ENCODE peak calls at places on chromosomes 11 and 22, in seven cellular contexts. One of them, this sample, is unnamed.

GRCh38 chr11:45022294-45023064 is 71.8 kb upstream of the TP53I11 start:
- DNase-seq in stimulated activated CD4-positive, alpha-beta T cell treated with anti-CD3 and anti-CD28 coated beads, Interleukin-15, amount 100 ng/mL, for 48 hours: no peak
- DNase-seq in mucosa of gallbladder: no peak
- DNase-seq in activated naive CD4-positive, alpha-beta T cell: no peak
- DNase-seq in body of pancreas: no peak
- DNase-seq in MV-4-11: no peak
- DNase-seq in T follicular helper cell: no peak
- DNase-seq in this sample: no peak

GRCh38 chr11:47376183-47376542 is 2.2 kb downstream of the SPI1 start:
- DNase-seq in stimulated activated CD4-positive, alpha-beta T cell treated with anti-CD3 and anti-CD28 coated beads, Interleukin-15, amount 100 ng/mL, for 48 hours: no peak
- DNase-seq in mucosa of gallbladder: no peak
- DNase-seq in body of pancreas: no peak
- DNase-seq in MV-4-11: no peak
- DNase-seq in activated naive CD4-positive, alpha-beta T cell: no peak
- DNase-seq in T follicular helper cell: no peak
- DNase-seq in this sample: no peak

GRCh38 chr22:20089977-20090729 is 10.1 kb downstream of the DGCR8 start:
- DNase-seq in mucosa of gallbladder: no peak
- DNase-seq in T follicular helper cell: no peak
- DNase-seq in body of pancreas: no peak
- DNase-seq in stimulated activated CD4-positive, alpha-beta T cell treated with anti-CD3 and anti-CD28 coated beads, Interleukin-15, amount 100 ng/mL, for 48 hours: no peak
- DNase-seq in MV-4-11: no peak
- DNase-seq in activated naive CD4-positive, alpha-beta T cell: no peak
- DNase-seq in this sample: no peak

GRCh38 chr22:30943368-30943767 is 25.2 kb downstream of the MORC2 start:
- DNase-seq in MV-4-11: peak
- DNase-seq in body of pancreas: no peak
- DNase-seq in T follicular helper cell: peak
- DNase-seq in activated naive CD4-positive, alpha-beta T cell: peak
- DNase-seq in mucosa of gallbladder: no peak
- DNase-seq in stimulated activated CD4-positive, alpha-beta T cell treated with anti-CD3 and anti-CD28 coated beads, Interleukin-15, amount 100 ng/mL, for 48 hours: no peak
- DNase-seq in this sample: no peak

GRCh38 chr11:105588001-105588400 is 21.9 kb upstream of the GRIA4 start:
- DNase-seq in activated naive CD4-positive, alpha-beta T cell: no peak
- DNase-seq in T follicular helper cell: no peak
- DNase-seq in stimulated activated CD4-positive, alpha-beta T cell treated with anti-CD3 and anti-CD28 coated beads, Interleukin-15, amount 100 ng/mL, for 48 hours: no peak
- DNase-seq in body of pancreas: no peak
- DNase-seq in MV-4-11: no peak
- DNase-seq in mucosa of gallbladder: no peak
- DNase-seq in this sample: no peak

GRCh38 chr11:7600205-7600775 is 73.0 kb downstream of the CYB5R2 start:
- DNase-seq in body of pancreas: peak
- DNase-seq in MV-4-11: peak
- DNase-seq in mucosa of gallbladder: peak
- DNase-seq in T follicular helper cell: no peak
- DNase-seq in activated naive CD4-positive, alpha-beta T cell: no peak
- DNase-seq in stimulated activated CD4-positive, alpha-beta T cell treated with anti-CD3 and anti-CD28 coated beads, Interleukin-15, amount 100 ng/mL, for 48 hours: no peak
- DNase-seq in this sample: no peak

GRCh38 chr11:74255741-74256369 is 55.6 kb downstream of the P4HA3 start:
- DNase-seq in stimulated activated CD4-positive, alpha-beta T cell treated with anti-CD3 and anti-CD28 coated beads, Interleukin-15, amount 100 ng/mL, for 48 hours: peak
- DNase-seq in MV-4-11: peak
- DNase-seq in body of pancreas: peak
- DNase-seq in activated naive CD4-positive, alpha-beta T cell: no peak
- DNase-seq in mucosa of gallbladder: peak
- DNase-seq in T follicular helper cell: peak
- DNase-seq in this sample: peak

GRCh38 chr11:96864998-96865397 is 475.2 kb downstream of the JRKL start:
- DNase-seq in body of pancreas: no peak
- DNase-seq in mucosa of gallbladder: no peak
- DNase-seq in stimulated activated CD4-positive, alpha-beta T cell treated with anti-CD3 and anti-CD28 coated beads, Interleukin-15, amount 100 ng/mL, for 48 hours: no peak
- DNase-seq in MV-4-11: no peak
- DNase-seq in activated naive CD4-positive, alpha-beta T cell: no peak
- DNase-seq in T follicular helper cell: no peak
- DNase-seq in this sample: no peak

GRCh38 chr11:117932987-117933386 is 3.8 kb upstream of the TMPRSS13 start:
- DNase-seq in MV-4-11: no peak
- DNase-seq in stimulated activated CD4-positive, alpha-beta T cell treated with anti-CD3 and anti-CD28 coated beads, Interleukin-15, amount 100 ng/mL, for 48 hours: no peak
- DNase-seq in mucosa of gallbladder: no peak
- DNase-seq in body of pancreas: no peak
- DNase-seq in T follicular helper cell: no peak
- DNase-seq in activated naive CD4-positive, alpha-beta T cell: no peak
- DNase-seq in this sample: no peak

GRCh38 chr11:6357222-6357621 is 33.1 kb upstream of the SMPD1 start:
- DNase-seq in body of pancreas: peak
- DNase-seq in MV-4-11: no peak
- DNase-seq in activated naive CD4-positive, alpha-beta T cell: no peak
- DNase-seq in T follicular helper cell: no peak
- DNase-seq in mucosa of gallbladder: peak
- DNase-seq in stimulated activated CD4-positive, alpha-beta T cell treated with anti-CD3 and anti-CD28 coated beads, Interleukin-15, amount 100 ng/mL, for 48 hours: peak
- DNase-seq in this sample: peak

GRCh38 chr22:46115388-46115678 is 35.0 kb upstream of the PPARA start:
- DNase-seq in activated naive CD4-positive, alpha-beta T cell: no peak
- DNase-seq in mucosa of gallbladder: no peak
- DNase-seq in MV-4-11: no peak
- DNase-seq in stimulated activated CD4-positive, alpha-beta T cell treated with anti-CD3 and anti-CD28 coated beads, Interleukin-15, amount 100 ng/mL, for 48 hours: no peak
- DNase-seq in body of pancreas: no peak
- DNase-seq in T follicular helper cell: no peak
- DNase-seq in this sample: no peak

GRCh38 chr11:116547571-116547970 is 225.2 kb downstream of the BUD13 start:
- DNase-seq in stimulated activated CD4-positive, alpha-beta T cell treated with anti-CD3 and anti-CD28 coated beads, Interleukin-15, amount 100 ng/mL, for 48 hours: no peak
- DNase-seq in T follicular helper cell: no peak
- DNase-seq in MV-4-11: no peak
- DNase-seq in mucosa of gallbladder: no peak
- DNase-seq in activated naive CD4-positive, alpha-beta T cell: no peak
- DNase-seq in body of pancreas: no peak
- DNase-seq in this sample: no peak

GRCh38 chr11:114180301-114181055 is 115.7 kb upstream of the NNMT start:
- DNase-seq in body of pancreas: peak
- DNase-seq in MV-4-11: peak
- DNase-seq in mucosa of gallbladder: peak
- DNase-seq in activated naive CD4-positive, alpha-beta T cell: no peak
- DNase-seq in T follicular helper cell: no peak
- DNase-seq in stimulated activated CD4-positive, alpha-beta T cell treated with anti-CD3 and anti-CD28 coated beads, Interleukin-15, amount 100 ng/mL, for 48 hours: no peak
- DNase-seq in this sample: no peak

GRCh38 chr11:1397146-1397861 is 7.6 kb downstream of the BRSK2 start:
- DNase-seq in MV-4-11: no peak
- DNase-seq in stimulated activated CD4-positive, alpha-beta T cell treated with anti-CD3 and anti-CD28 coated beads, Interleukin-15, amount 100 ng/mL, for 48 hours: no peak
- DNase-seq in body of pancreas: no peak
- DNase-seq in T follicular helper cell: no peak
- DNase-seq in activated naive CD4-positive, alpha-beta T cell: no peak
- DNase-seq in mucosa of gallbladder: no peak
- DNase-seq in this sample: no peak

GRCh38 chr22:48241658-48242057 is 1479.2 kb downstream of the TBC1D22A start:
- DNase-seq in T follicular helper cell: no peak
- DNase-seq in body of pancreas: no peak
- DNase-seq in stimulated activated CD4-positive, alpha-beta T cell treated with anti-CD3 and anti-CD28 coated beads, Interleukin-15, amount 100 ng/mL, for 48 hours: no peak
- DNase-seq in mucosa of gallbladder: no peak
- DNase-seq in MV-4-11: no peak
- DNase-seq in activated naive CD4-positive, alpha-beta T cell: no peak
- DNase-seq in this sample: peak

GRCh38 chr11:129440028-129440630 is 64.5 kb downstream of the BARX2 start:
- DNase-seq in body of pancreas: peak
- DNase-seq in activated naive CD4-positive, alpha-beta T cell: no peak
- DNase-seq in T follicular helper cell: no peak
- DNase-seq in MV-4-11: no peak
- DNase-seq in stimulated activated CD4-positive, alpha-beta T cell treated with anti-CD3 and anti-CD28 coated beads, Interleukin-15, amount 100 ng/mL, for 48 hours: peak
- DNase-seq in mucosa of gallbladder: peak
- DNase-seq in this sample: no peak

GRCh38 chr11:69637956-69638871 is 2.7 kb upstream of the CCND1 start:
- DNase-seq in MV-4-11: peak
- DNase-seq in stimulated activated CD4-positive, alpha-beta T cell treated with anti-CD3 and anti-CD28 coated beads, Interleukin-15, amount 100 ng/mL, for 48 hours: no peak
- DNase-seq in body of pancreas: peak
- DNase-seq in T follicular helper cell: no peak
- DNase-seq in mucosa of gallbladder: peak
- DNase-seq in activated naive CD4-positive, alpha-beta T cell: no peak
- DNase-seq in this sample: no peak

This sample was measured in stimulated activated CD8-positive, alpha-beta memory T cell treated with anti-CD3 and anti-CD28 coated beads, Interleukin-15, amount 100 ng/mL, for 48 hours.